ENCODE peak calls at places on chromosomes 3 and 15, in nine cellular contexts. C is activated T-cell treated with anti-CD3 and anti-CD28 coated beads for 48 hours, P is NB4, N is NAMALWA, X is neuronal stem cell, M is NCI-H1105 treated with DMSO at 0.1 percent for 48 hours, H is globus pallidus, L is lower lobe of right lung, J is right lobe of liver. F is an unnamed sample.

GRCh38 chr3:183295211-183295610 is 42.2 kb downstream of the B3GNT5 start:
- DNase-seq in C (no peak), P (peak; percentile 93), N (no peak), X (no peak), M (no peak), H (peak; percentile 19), L (peak; percentile 57), J (peak; percentile 60), F (peak; percentile 97)

GRCh38 chr15:83199288-83199687 is 8.3 kb downstream of the HDGFL3 start:
- DNase-seq in C (no peak), P (no peak), N (no peak), X (no peak), M (no peak), H (no peak), L (no peak), J (no peak), F (no peak)

GRCh38 chr3:123644358-123644757 is 59.5 kb upstream of the HACD2 start:
- DNase-seq in C (no peak), P (no peak), N (no peak), X (no peak), M (no peak), H (no peak), L (no peak), J (no peak), F (no peak)

GRCh38 chr15:60408438-60409105 is 10.8 kb upstream of the ANXA2 start:
- DNase-seq in C (no peak), P (peak; percentile 85), N (peak; percentile 28), X (no peak), M (no peak), H (no peak), L (no peak), J (no peak), F (peak; percentile 95)

GRCh38 chr3:16521580-16521941 is 8.1 kb upstream of the RFTN1 start:
- DNase-seq in C (no peak), P (no peak), N (no peak), X (no peak), M (peak; percentile 41), H (no peak), L (no peak), J (no peak), F (no peak)

GRCh38 chr15:59111267-59111666 is 6.3 kb downstream of the CCNB2 start:
- DNase-seq in C (no peak), P (no peak), N (no peak), X (no peak), M (no peak), H (no peak), L (no peak), J (no peak), F (no peak)

GRCh38 chr3:38843898-38844297 is 27.9 kb upstream of the SCN10A start:
- DNase-seq in C (no peak), P (peak; percentile 69), N (peak; percentile 49), X (peak; percentile 39), M (no peak), H (no peak), L (no peak), J (no peak), F (peak; percentile 37)

GRCh38 chr3:43194490-43195115 is 88.7 kb upstream of the POMGNT2 start:
- DNase-seq in C (no peak), P (no peak), N (no peak), X (no peak), M (no peak), H (no peak), L (no peak), J (no peak), F (no peak)

GRCh38 chr15:70761046-70761445 is 2.3 kb downstream of the UACA start:
- DNase-seq in C (no peak), P (no peak), N (no peak), X (no peak), M (no peak), H (no peak), L (no peak), J (no peak), F (no peak)

GRCh38 chr15:68542771-68543544 is 35.8 kb upstream of the CORO2B start:
- DNase-seq in C (no peak), P (no peak), N (no peak), X (no peak), M (no peak), H (peak; percentile 59), L (no peak), J (no peak), F (no peak)

GRCh38 chr3:133394561-133395311 is 5.1 kb upstream of the BFSP2 start:
- DNase-seq in C (no peak), P (no peak), N (no peak), X (no peak), M (no peak), H (no peak), L (no peak), J (no peak), F (no peak)

GRCh38 chr3:45664558-45664957 is 24.6 kb upstream of the SACM1L start:
- DNase-seq in C (peak; percentile 59), P (no peak), N (peak; percentile 70), X (no peak), M (no peak), H (no peak), L (peak; percentile 56), J (no peak), F (peak; percentile 53)

GRCh38 chr15:61184431-61184830 is 44.7 kb downstream of the RORA start:
- DNase-seq in C (no peak), P (no peak), N (peak; percentile 12), X (no peak), M (no peak), H (no peak), L (no peak), J (no peak), F (no peak)

GRCh38 chr15:75842722-75843617 is at the start of gene UBE2Q2:
- DNase-seq in C (peak; percentile 69), P (peak; percentile 91), N (peak; percentile 78), X (peak; percentile 83), M (peak; percentile 63), H (peak; percentile 51), L (peak; percentile 81), J (peak; percentile 66), F (peak; percentile 63)

GRCh38 chr15:31197497-31198414 is 96.2 kb upstream of the TRPM1 start:
- DNase-seq in C (peak; percentile 45), P (peak; percentile 57), N (peak; percentile 49), X (peak; percentile 15), M (no peak), H (no peak), L (peak; percentile 76), J (peak; percentile 80), F (peak; percentile 14)

GRCh38 chr3:32340039-32340438 is 51.6 kb upstream of the CMTM7 start:
- DNase-seq in C (no peak), P (peak; percentile 61), N (peak; percentile 65), X (peak; percentile 49), M (peak; percentile 16), H (peak; percentile 9), L (no peak), J (no peak), F (no peak)

GRCh38 chr3:41565948-41566347 is 366.6 kb downstream of the CTNNB1 start:
- DNase-seq in C (no peak), P (no peak), N (no peak), X (no peak), M (no peak), H (no peak), L (no peak), J (no peak), F (no peak)

GRCh38 chr3:52374173-52374572 is 58.1 kb downstream of the DNAH1 start:
- DNase-seq in C (no peak), P (peak; percentile 44), N (no peak), X (no peak), M (no peak), H (no peak), L (no peak), J (no peak), F (peak; percentile 6)

GRCh38 chr15:71512281-71513016 is 297.9 kb upstream of the NR2E3 start:
- DNase-seq in C (no peak), P (no peak), N (no peak), X (no peak), M (no peak), H (no peak), L (no peak), J (no peak), F (no peak)

GRCh38 chr15:34206016-34206415 is 3.9 kb downstream of the KATNBL1 start:
- DNase-seq in C (no peak), P (no peak), N (no peak), X (no peak), M (no peak), H (no peak), L (no peak), J (no peak), F (no peak)

GRCh38 chr3:121654493-121655385 is 6.0 kb downstream of the HCLS1 start:
- DNase-seq in C (no peak), P (no peak), N (no peak), X (no peak), M (no peak), H (no peak), L (no peak), J (no peak), F (peak; percentile 5)

GRCh38 chr15:90325677-90326200 is 26.3 kb upstream of the ZNF774 start:
- DNase-seq in C (no peak), P (no peak), N (no peak), X (no peak), M (no peak), H (no peak), L (no peak), J (no peak), F (peak; percentile 26)